ENCODE peak calls at places on chromosomes 7 and 10, in five cellular contexts. A, D, Z, V and G are unnamed samples.

GRCh38 chr7:117673367-117673766 is 193.5 kb downstream of the CFTR start:
- DNase-seq in D (no peak), V (no peak), Z (no peak), A (peak; percentile 69), G (peak; percentile 77)

GRCh38 chr10:114768394-114768786 is 53.2 kb upstream of the FHIP2A start:
- DNase-seq in Z (no peak), D (no peak), A (no peak), V (no peak), G (no peak)

GRCh38 chr7:44112997-44113763 is 9.0 kb downstream of the AEBP1 start:
- DNase-seq in A (no peak), Z (no peak), D (no peak), V (no peak), G (no peak)

GRCh38 chr7:144526912-144527610 is 123.6 kb upstream of the NOBOX start:
- DNase-seq in D (no peak), V (no peak), A (no peak), Z (no peak), G (no peak)

GRCh38 chr7:137760111-137760510 is 86.7 kb downstream of the DGKI start:
- DNase-seq in D (no peak), A (no peak), V (no peak), Z (no peak), G (no peak)

GRCh38 chr7:42292991-42293521 is 56.0 kb upstream of the GLI3 start:
- DNase-seq in A (no peak), V (no peak), Z (no peak), D (no peak), G (no peak)

GRCh38 chr10:5413012-5413938 is 918 bp downstream of the NET1 start:
- DNase-seq in V (peak; percentile 71), D (peak; percentile 47), Z (peak; percentile 12), A (peak; percentile 48), G (no peak)

GRCh38 chr7:115603416-115603815 is 427.1 kb downstream of the TFEC start:
- DNase-seq in A (no peak), V (no peak), Z (no peak), D (peak; percentile 8), G (no peak)

GRCh38 chr7:953547-954327 is 743 bp downstream of the ADAP1 start:
- DNase-seq in A (peak; percentile 74), V (no peak), D (peak; percentile 64), Z (peak; percentile 59), G (peak; percentile 63)

DNA sequence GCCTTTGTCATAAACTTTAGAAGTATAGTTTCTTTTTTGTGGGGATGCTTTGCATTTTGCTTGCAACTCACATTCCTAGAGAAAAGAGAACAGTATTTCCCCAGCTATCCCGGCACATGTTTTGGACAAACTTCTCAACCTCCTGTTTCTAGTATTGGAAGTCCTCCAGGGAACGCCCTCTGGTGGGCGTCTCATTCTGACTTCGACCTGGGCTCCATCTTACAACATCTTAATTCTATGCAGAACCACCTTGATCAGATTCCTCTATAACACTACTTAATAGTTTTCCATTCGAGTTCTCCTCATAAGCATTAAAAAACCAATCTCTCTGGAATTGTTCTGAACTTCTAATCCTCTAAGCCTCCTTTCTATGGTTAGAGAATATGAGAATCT is 139.5 kb upstream of the FZD8 start:
- DNase-seq in Z (peak; percentile 30), D (peak; percentile 28), V (peak; percentile 16), A (peak; percentile 58), G (peak; percentile 60)
- TF ChIP-seq JUN in Z (no peak), D (no peak), V (no peak), A (no peak), G (no peak)

GRCh38 chr10:93063217-93063976 is 2.8 kb downstream of the CYP26C1 start:
- DNase-seq in V (no peak), Z (no peak), A (no peak), D (no peak), G (no peak)

GRCh38 chr10:93060887-93061593 is 442 bp downstream of the CYP26C1 start:
- DNase-seq in D (no peak), Z (no peak), A (no peak), V (no peak), G (no peak)

GRCh38 chr10:93062499-93063216 is 2.1 kb downstream of the CYP26C1 start:
- DNase-seq in Z (no peak), V (no peak), D (peak; percentile 38), A (peak; percentile 82), G (peak; percentile 70)

GRCh38 chr10:93059975-93060886 is at the start of gene CYP26C1:
- DNase-seq in V (no peak), D (no peak), Z (no peak), A (no peak), G (peak; percentile 47)

DNA sequence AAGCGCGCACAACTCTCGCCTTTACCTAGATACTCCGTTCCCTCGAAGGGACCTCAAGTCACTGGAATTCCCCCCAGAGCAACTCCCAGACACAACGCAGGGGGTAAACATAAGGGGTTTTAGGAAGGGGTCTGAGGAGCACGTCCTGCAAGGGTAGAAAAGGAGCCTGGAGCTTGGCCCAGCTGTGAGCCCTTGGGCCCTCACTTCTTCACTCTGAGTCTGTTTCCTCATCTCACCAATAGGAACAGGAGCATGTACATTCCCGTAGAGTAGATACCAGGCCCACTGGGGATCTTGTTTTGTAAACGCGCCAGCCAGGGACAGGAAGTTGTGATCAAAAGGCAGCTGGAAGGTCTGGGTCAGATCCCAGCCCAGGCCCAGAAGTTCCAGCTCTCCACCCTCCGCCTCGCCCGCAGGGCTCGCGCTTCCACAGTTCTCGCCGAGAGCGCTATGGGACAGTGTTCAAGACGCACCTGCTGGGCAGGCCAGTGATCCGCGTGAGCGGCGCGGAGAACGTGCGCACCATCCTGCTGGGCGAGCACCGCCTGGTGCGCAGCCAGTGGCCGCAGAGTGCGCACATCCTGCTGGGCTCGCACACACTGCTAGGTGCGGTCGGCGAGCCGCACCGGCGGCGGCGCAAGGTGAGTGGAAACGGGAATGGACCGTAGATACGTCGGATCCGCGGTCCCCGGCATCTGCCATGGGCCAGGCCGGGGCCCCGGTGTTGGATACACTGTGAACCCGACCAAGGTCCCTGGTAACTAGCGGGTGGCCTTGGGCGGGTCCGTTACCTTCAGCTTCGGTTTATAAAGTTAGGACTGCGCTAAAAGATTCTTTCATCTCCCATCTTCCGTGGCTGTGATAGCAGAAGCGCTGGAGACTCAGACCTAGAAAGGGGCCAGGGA is 1.2 kb downstream of the CYP26C1 start:
- DNase-seq in A (no peak), Z (no peak), D (no peak), V (no peak), G (no peak)
- TF ChIP-seq JUN in A (no peak), Z (no peak), D (no peak), V (no peak), G (no peak)

DNA sequence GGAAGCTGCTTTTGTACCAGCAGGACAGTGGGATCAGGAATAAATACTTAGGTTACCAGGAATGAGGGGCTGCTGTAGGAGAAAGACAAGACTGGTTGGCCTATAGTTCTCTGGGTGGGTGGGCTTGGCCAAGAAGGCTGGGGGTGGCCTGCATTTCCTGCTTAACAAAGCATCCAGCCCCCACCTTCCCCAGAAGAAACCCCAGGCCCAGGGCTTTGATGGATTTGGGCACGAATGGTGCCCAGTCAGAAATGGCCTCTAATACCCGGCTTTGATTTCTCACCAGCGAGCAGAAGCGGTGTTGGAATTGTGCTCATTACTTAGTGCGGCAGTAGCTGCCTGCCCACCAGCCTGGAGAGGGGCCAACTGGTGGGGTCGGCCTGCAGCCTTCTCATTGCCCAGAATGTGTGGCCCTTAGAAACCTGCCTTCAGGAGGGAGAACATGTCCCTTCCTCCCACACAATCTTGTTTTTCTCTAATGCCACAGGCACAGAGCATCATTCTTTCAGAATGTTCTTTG is 2.3 kb downstream of the UNC5B start:
- DNase-seq in D (no peak), V (no peak), A (no peak), Z (no peak), G (no peak)
- TF ChIP-seq JUN in D (no peak), V (no peak), A (no peak), Z (no peak), G (no peak)

GRCh38 chr7:91351374-91351773 is 87.1 kb downstream of the FZD1 start:
- DNase-seq in V (peak; percentile 74), D (peak; percentile 8), A (no peak), Z (peak; percentile 3), G (no peak)
- TF ChIP-seq JUN in V (peak; percentile 87), D (no peak), A (no peak), Z (no peak), G (no peak)

GRCh38 chr7:21192662-21193061 is 235.2 kb upstream of the SP4 start:
- DNase-seq in V (peak; percentile 17), A (no peak), Z (no peak), D (no peak), G (no peak)
- TF ChIP-seq JUN in V (no peak), A (no peak), Z (no peak), D (no peak), G (no peak)